ENCODE peak calls at places on chromosomes 5 and 9, in six cellular contexts. One of them, this sample, is unnamed.

GRCh38 chr5:124461857-124462423 is 284.5 kb downstream of the ZNF608 start:
- DNase-seq in DND-41: no peak
- DNase-seq in MM.1S: no peak
- DNase-seq in neural progenitor cell: peak
- DNase-seq in K562: no peak
- DNase-seq in GM12878: no peak
- DNase-seq in this sample: no peak

GRCh38 chr9:22446950-22447606 is 454 bp downstream of the DMRTA1 start:
- DNase-seq in MM.1S: peak
- DNase-seq in neural progenitor cell: peak
- DNase-seq in GM12878: no peak
- DNase-seq in K562: no peak
- DNase-seq in DND-41: no peak
- DNase-seq in this sample: no peak

GRCh38 chr9:91185193-91185886 is 176.4 kb downstream of the AUH start:
- DNase-seq in K562: no peak
- DNase-seq in MM.1S: no peak
- DNase-seq in GM12878: no peak
- DNase-seq in neural progenitor cell: no peak
- DNase-seq in DND-41: no peak
- DNase-seq in this sample: no peak

GRCh38 chr9:81474125-81474524 is 215.2 kb downstream of the TLE1 start:
- DNase-seq in GM12878: no peak
- DNase-seq in K562: no peak
- DNase-seq in neural progenitor cell: no peak
- DNase-seq in DND-41: no peak
- DNase-seq in MM.1S: no peak
- DNase-seq in this sample: no peak

GRCh38 chr5:142065273-142065672 is 43.3 kb upstream of the NDFIP1 start:
- DNase-seq in DND-41: no peak
- DNase-seq in neural progenitor cell: peak
- DNase-seq in GM12878: no peak
- DNase-seq in K562: no peak
- DNase-seq in MM.1S: no peak
- DNase-seq in this sample: no peak

GRCh38 chr5:132265336-132266030 is 8.0 kb downstream of the PDLIM4 start:
- DNase-seq in DND-41: no peak
- DNase-seq in neural progenitor cell: no peak
- DNase-seq in K562: no peak
- DNase-seq in GM12878: no peak
- DNase-seq in MM.1S: no peak
- DNase-seq in this sample: no peak

GRCh38 chr9:92657296-92658094 is 12.4 kb downstream of the IPPK start:
- DNase-seq in neural progenitor cell: no peak
- DNase-seq in DND-41: no peak
- DNase-seq in GM12878: no peak
- DNase-seq in K562: no peak
- DNase-seq in MM.1S: no peak
- DNase-seq in this sample: no peak

GRCh38 chr5:180080670-180081280 is 9.2 kb upstream of the RNF130 start:
- DNase-seq in MM.1S: no peak
- DNase-seq in GM12878: no peak
- DNase-seq in DND-41: no peak
- DNase-seq in K562: peak
- DNase-seq in neural progenitor cell: no peak
- DNase-seq in this sample: no peak

GRCh38 chr9:86948153-86948929 is 1.0 kb upstream of the GAS1 start:
- DNase-seq in DND-41: peak
- DNase-seq in MM.1S: peak
- DNase-seq in K562: peak
- DNase-seq in neural progenitor cell: peak
- DNase-seq in GM12878: no peak
- DNase-seq in this sample: peak

GRCh38 chr5:73229271-73229670 is 56.3 kb downstream of the TMEM174 start:
- DNase-seq in MM.1S: no peak
- DNase-seq in neural progenitor cell: no peak
- DNase-seq in K562: no peak
- DNase-seq in DND-41: no peak
- DNase-seq in GM12878: no peak
- DNase-seq in this sample: no peak

GRCh38 chr9:104885818-104886709 is 41.9 kb downstream of the ABCA1 start:
- DNase-seq in DND-41: no peak
- DNase-seq in neural progenitor cell: no peak
- DNase-seq in GM12878: no peak
- DNase-seq in K562: no peak
- DNase-seq in MM.1S: no peak
- DNase-seq in this sample: no peak

GRCh38 chr5:35309365-35310130 is 79.3 kb upstream of the PRLR start:
- DNase-seq in K562: no peak
- DNase-seq in neural progenitor cell: no peak
- DNase-seq in GM12878: no peak
- DNase-seq in MM.1S: no peak
- DNase-seq in DND-41: no peak
- DNase-seq in this sample: no peak

GRCh38 chr9:36818242-36818938 is 215.7 kb downstream of the PAX5 start:
- DNase-seq in DND-41: no peak
- DNase-seq in GM12878: no peak
- DNase-seq in K562: no peak
- DNase-seq in neural progenitor cell: peak
- DNase-seq in MM.1S: no peak
- DNase-seq in this sample: no peak

GRCh38 chr9:36820392-36820861 is 213.6 kb downstream of the PAX5 start:
- DNase-seq in K562: no peak
- DNase-seq in DND-41: no peak
- DNase-seq in GM12878: no peak
- DNase-seq in neural progenitor cell: no peak
- DNase-seq in MM.1S: no peak
- DNase-seq in this sample: no peak

GRCh38 chr9:36815566-36816348 is 218.3 kb downstream of the PAX5 start:
- DNase-seq in GM12878: no peak
- DNase-seq in neural progenitor cell: no peak
- DNase-seq in MM.1S: no peak
- DNase-seq in DND-41: no peak
- DNase-seq in K562: no peak
- DNase-seq in this sample: no peak

GRCh38 chr9:36817160-36817834 is 216.8 kb downstream of the PAX5 start:
- DNase-seq in DND-41: no peak
- DNase-seq in neural progenitor cell: no peak
- DNase-seq in K562: no peak
- DNase-seq in GM12878: no peak
- DNase-seq in MM.1S: no peak
- DNase-seq in this sample: no peak

DNA sequence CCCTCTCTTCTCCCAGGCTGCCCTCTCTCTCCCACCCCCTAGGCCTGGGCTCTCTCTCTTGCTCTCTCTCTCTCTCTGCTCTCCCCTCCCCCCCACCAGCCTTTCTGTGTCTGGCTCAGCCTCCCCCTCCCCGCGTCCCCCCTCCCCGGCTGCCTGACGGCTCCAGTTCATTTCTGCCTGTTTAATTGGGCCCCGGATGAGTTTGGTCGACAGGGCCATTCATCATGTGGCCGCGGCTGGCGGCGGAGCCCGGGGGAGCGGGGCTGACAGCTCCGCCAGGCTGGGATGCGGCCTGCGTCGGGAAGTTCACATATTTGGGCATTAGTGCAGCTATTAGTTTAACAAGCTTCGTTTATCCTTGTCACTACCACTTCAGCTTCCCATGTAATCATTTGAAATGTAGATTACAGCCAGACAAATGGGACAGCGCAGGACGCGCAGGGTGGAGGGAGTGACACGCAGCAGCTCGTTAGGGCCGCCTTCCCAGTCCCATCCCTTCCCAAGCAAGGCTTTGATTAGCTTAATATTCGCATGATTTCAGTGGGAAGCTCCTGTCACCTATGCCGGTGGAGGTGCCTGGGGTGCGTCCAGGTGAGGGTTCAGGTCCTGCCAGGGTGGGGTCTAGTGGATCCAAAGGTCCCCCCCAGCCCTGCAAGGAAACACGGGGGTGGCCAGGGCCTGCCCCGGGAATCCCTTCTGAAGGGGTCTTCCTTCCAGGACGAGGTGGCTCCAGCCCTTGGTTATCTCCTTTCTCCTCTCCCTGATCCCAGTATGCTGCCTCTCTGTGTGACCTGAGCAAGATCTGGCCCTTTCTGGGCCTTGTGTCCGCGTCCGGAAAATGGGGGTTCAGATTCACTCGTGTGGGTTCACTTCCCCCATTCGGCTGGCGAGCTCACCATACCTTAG is 214.8 kb downstream of the PAX5 start:
- DNase-seq in DND-41: no peak
- DNase-seq in MM.1S: no peak
- DNase-seq in K562: no peak
- DNase-seq in GM12878: no peak
- DNase-seq in neural progenitor cell: peak
- DNase-seq in this sample: no peak
- TF ChIP-seq EZH2 in DND-41: no peak
- TF ChIP-seq EZH2 in MM.1S: no peak
- TF ChIP-seq EZH2 in K562: no peak
- TF ChIP-seq EZH2 in GM12878: no peak
- TF ChIP-seq EZH2 in neural progenitor cell: peak
- TF ChIP-seq EZH2 in this sample: no peak

DNA sequence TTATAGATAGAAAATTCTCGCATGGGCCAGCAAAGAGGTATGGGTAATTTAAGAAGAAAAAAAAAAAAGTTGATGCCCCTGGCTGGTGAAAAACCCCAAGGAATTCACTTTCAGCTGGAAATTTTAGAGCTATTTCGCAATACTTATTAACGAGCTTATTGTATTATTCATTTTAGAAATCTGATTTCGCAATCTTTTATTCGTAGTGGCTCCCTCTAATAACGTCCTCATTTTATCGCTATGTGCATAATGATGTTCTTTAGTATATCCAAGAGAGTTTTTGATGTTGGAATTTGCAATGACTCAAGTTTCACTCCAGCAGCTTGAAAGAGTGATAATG is 18.4 kb upstream of the FER start:
- DNase-seq in GM12878: no peak
- DNase-seq in MM.1S: no peak
- DNase-seq in DND-41: no peak
- DNase-seq in neural progenitor cell: no peak
- DNase-seq in K562: no peak
- DNase-seq in this sample: no peak
- H3K9ac ChIP-seq in GM12878: no peak
- H3K9ac ChIP-seq in MM.1S: no peak
- H3K9ac ChIP-seq in DND-41: no peak
- H3K9ac ChIP-seq in neural progenitor cell: no peak
- H3K9ac ChIP-seq in K562: peak
- H3K9ac ChIP-seq in this sample: no peak

GRCh38 chr5:134070979-134071849 is 43.3 kb upstream of the TCF7 start:
- DNase-seq in GM12878: peak
- DNase-seq in MM.1S: no peak
- DNase-seq in DND-41: no peak
- DNase-seq in neural progenitor cell: peak
- DNase-seq in K562: no peak
- DNase-seq in this sample: no peak

GRCh38 chr5:134071850-134072207 is 42.7 kb upstream of the TCF7 start:
- DNase-seq in K562: no peak
- DNase-seq in DND-41: no peak
- DNase-seq in GM12878: no peak
- DNase-seq in neural progenitor cell: no peak
- DNase-seq in MM.1S: no peak
- DNase-seq in this sample: no peak

GRCh38 chr5:134069553-134069952 is 44.9 kb upstream of the TCF7 start:
- DNase-seq in K562: no peak
- DNase-seq in MM.1S: no peak
- DNase-seq in neural progenitor cell: no peak
- DNase-seq in DND-41: no peak
- DNase-seq in GM12878: no peak
- DNase-seq in this sample: no peak

GRCh38 chr5:134072471-134073220 is 41.8 kb upstream of the TCF7 start:
- DNase-seq in K562: no peak
- DNase-seq in MM.1S: no peak
- DNase-seq in neural progenitor cell: no peak
- DNase-seq in GM12878: no peak
- DNase-seq in DND-41: no peak
- DNase-seq in this sample: no peak

GRCh38 chr5:134070648-134070978 is 43.9 kb upstream of the TCF7 start:
- DNase-seq in DND-41: no peak
- DNase-seq in MM.1S: no peak
- DNase-seq in GM12878: no peak
- DNase-seq in K562: no peak
- DNase-seq in neural progenitor cell: no peak
- DNase-seq in this sample: no peak
- H3K4me3 ChIP-seq in DND-41: no peak
- H3K4me3 ChIP-seq in MM.1S: no peak
- H3K4me3 ChIP-seq in GM12878: peak
- H3K4me3 ChIP-seq in K562: no peak
- H3K4me3 ChIP-seq in neural progenitor cell: peak
- H3K4me3 ChIP-seq in this sample: no peak

GRCh38 chr9:99822596-99823391 is 1.1 kb downstream of the NR4A3 start:
- DNase-seq in K562: peak
- DNase-seq in MM.1S: peak
- DNase-seq in DND-41: peak
- DNase-seq in GM12878: no peak
- DNase-seq in neural progenitor cell: peak
- DNase-seq in this sample: no peak
- TF ChIP-seq EZH2 in K562: peak
- TF ChIP-seq EZH2 in MM.1S: no peak
- TF ChIP-seq EZH2 in DND-41: peak
- TF ChIP-seq EZH2 in GM12878: no peak
- TF ChIP-seq EZH2 in neural progenitor cell: peak
- TF ChIP-seq EZH2 in this sample: no peak

GRCh38 chr9:136343121-136343883 is 16.0 kb downstream of the GPSM1 start:
- DNase-seq in GM12878: no peak
- DNase-seq in DND-41: no peak
- DNase-seq in K562: no peak
- DNase-seq in MM.1S: no peak
- DNase-seq in neural progenitor cell: no peak
- DNase-seq in this sample: no peak
- H3K9ac ChIP-seq in GM12878: no peak
- H3K9ac ChIP-seq in DND-41: no peak
- H3K9ac ChIP-seq in K562: peak
- H3K9ac ChIP-seq in MM.1S: no peak
- H3K9ac ChIP-seq in neural progenitor cell: peak
- H3K9ac ChIP-seq in this sample: no peak

DNA sequence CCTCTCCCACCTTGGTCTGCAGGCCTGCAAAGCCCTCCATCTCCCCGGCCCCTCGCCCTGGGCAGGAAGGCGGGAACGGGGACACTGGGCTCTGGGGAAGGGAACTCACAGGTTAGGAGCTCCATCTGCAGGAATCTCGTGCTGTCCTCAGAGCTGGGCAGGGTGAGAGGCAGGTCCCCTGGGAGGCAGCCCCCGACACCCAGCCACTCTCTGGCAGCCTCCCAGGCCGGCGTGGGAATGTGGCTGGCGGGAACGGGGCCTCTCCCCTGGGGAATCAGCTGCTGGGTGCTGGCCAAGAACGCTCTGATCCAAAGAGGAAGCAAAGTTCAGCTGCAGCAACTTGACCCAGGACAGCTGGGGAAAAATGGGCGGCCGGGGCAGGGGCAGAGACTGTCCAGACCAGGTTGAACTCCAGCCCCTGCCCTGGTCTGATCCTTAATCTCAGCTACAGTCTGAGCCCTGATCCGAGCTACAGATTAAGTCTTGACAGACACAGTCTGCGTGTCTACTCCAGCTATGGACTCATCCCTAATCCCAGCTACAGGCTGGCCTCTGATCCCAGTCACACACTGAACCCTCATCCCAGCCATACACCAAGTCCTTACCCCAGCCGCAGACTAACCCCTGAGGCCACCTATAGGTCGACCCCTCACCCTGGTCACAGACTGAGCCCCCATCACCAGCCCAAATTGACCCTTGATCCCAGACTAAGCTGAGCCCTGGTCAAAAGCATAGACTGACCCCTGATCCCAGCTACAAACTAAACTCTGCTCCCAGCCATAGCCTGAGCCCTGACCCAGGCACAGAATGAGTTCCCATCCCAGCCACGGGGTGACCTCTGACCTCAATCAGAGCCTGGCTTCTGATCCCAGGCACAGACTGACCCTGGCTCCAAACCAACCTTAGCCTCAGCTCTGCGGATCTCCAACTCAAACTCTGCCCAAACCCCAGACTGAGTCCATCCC is 37.3 kb upstream of the EGFL7 start:
- DNase-seq in neural progenitor cell: peak
- DNase-seq in GM12878: no peak
- DNase-seq in K562: peak
- DNase-seq in MM.1S: no peak
- DNase-seq in DND-41: peak
- DNase-seq in this sample: no peak
- H3K4me3 ChIP-seq in neural progenitor cell: no peak
- H3K4me3 ChIP-seq in GM12878: no peak
- H3K4me3 ChIP-seq in K562: no peak
- H3K4me3 ChIP-seq in MM.1S: no peak
- H3K4me3 ChIP-seq in DND-41: no peak
- H3K4me3 ChIP-seq in this sample: no peak

This sample was measured in SK-N-MC.